ENCODE peak calls at places on chromosome 15, in nine cellular contexts. D is astrocyte; G is endothelial cell of umbilical vein; Z is CD8-positive, alpha-beta T cell; E is cardiac muscle cell; S is breast epithelium; W is HCT116; Q is DND-41; R is prostate gland. U is an unnamed sample.

GRCh38 chr15:58558777-58559176 is 127.0 kb downstream of the LIPC start:
- DNase-seq in D (no peak), G (no peak), Z (no peak), E (no peak), S (no peak), W (no peak), Q (no peak), R (no peak), U (no peak)

GRCh38 chr15:42483677-42484076 is 7.3 kb downstream of the ZNF106 start:
- DNase-seq in D (no peak), G (no peak), Z (no peak), E (no peak), S (no peak), W (no peak), Q (no peak), R (no peak), U (no peak)

GRCh38 chr15:96355561-96356129 is 25.1 kb downstream of the NR2F2 start:
- DNase-seq in D (no peak), G (peak; percentile 38), Z (no peak), E (no peak), S (no peak), W (no peak), Q (no peak), R (no peak), U (no peak)

GRCh38 chr15:20341901-20342605 is 199.5 kb downstream of the GOLGA6L6 start:
- DNase-seq in D (no peak), G (peak; percentile 3), Z (no peak), E (peak; percentile 20), S (peak; percentile 86), W (no peak), Q (peak; percentile 16), R (peak; percentile 57), U (no peak)

GRCh38 chr15:85689729-85690128 is 105.0 kb downstream of the KLHL25 start:
- DNase-seq in D (peak; percentile 64), G (peak; percentile 85), Z (peak; percentile 53), E (peak; percentile 82), S (no peak), W (no peak), Q (peak; percentile 80), R (peak; percentile 40), U (no peak)

GRCh38 chr15:89399390-89400120 is 64.9 kb upstream of the POLG start:
- DNase-seq in D (no peak), G (no peak), Z (no peak), E (no peak), S (no peak), W (no peak), Q (no peak), R (no peak), U (peak; percentile 27)

GRCh38 chr15:83283813-83284562 is 476 bp downstream of the BNC1 start:
- DNase-seq in D (no peak), G (peak; percentile 42), Z (no peak), E (peak; percentile 47), S (no peak), W (no peak), Q (no peak), R (no peak), U (no peak)

GRCh38 chr15:42070276-42070965 is 23.9 kb downstream of the PLA2G4D start:
- DNase-seq in D (no peak), G (no peak), Z (no peak), E (no peak), S (no peak), W (no peak), Q (no peak), R (no peak), U (no peak)

GRCh38 chr15:81008312-81008711 is 7.6 kb downstream of the TLNRD1 start:
- DNase-seq in D (no peak), G (no peak), Z (no peak), E (no peak), S (no peak), W (no peak), Q (no peak), R (no peak), U (no peak)

GRCh38 chr15:64931381-64931780 is 19.7 kb downstream of the ANKDD1A start:
- DNase-seq in D (no peak), G (no peak), Z (no peak), E (no peak), S (no peak), W (no peak), Q (no peak), R (no peak), U (no peak)

GRCh38 chr15:62071711-62072308 is 5.0 kb downstream of the C2CD4A start:
- DNase-seq in D (no peak), G (peak; percentile 63), Z (no peak), E (peak; percentile 69), S (no peak), W (no peak), Q (no peak), R (no peak), U (no peak)

GRCh38 chr15:94126999-94127398 is 104.4 kb upstream of the MCTP2 start:
- DNase-seq in D (no peak), G (no peak), Z (no peak), E (no peak), S (no peak), W (no peak), Q (no peak), R (no peak), U (no peak)

GRCh38 chr15:67823371-67824156 is 1.7 kb upstream of the SKOR1 start:
- DNase-seq in D (no peak), G (no peak), Z (no peak), E (no peak), S (no peak), W (no peak), Q (peak; percentile 19), R (no peak), U (no peak)

GRCh38 chr15:85671156-85671555 is 123.6 kb downstream of the KLHL25 start:
- DNase-seq in D (no peak), G (no peak), Z (no peak), E (no peak), S (no peak), W (no peak), Q (no peak), R (no peak), U (no peak)

GRCh38 chr15:89377842-89378698 is 43.4 kb upstream of the POLG start:
- DNase-seq in D (no peak), G (no peak), Z (no peak), E (no peak), S (peak; percentile 82), W (no peak), Q (no peak), R (peak; percentile 69), U (no peak)

GRCh38 chr15:51051776-51052175 is 42.9 kb downstream of the TNFAIP8L3 start:
- DNase-seq in D (peak; percentile 15), G (no peak), Z (no peak), E (peak; percentile 59), S (peak; percentile 67), W (no peak), Q (no peak), R (peak; percentile 48), U (peak; percentile 27)

GRCh38 chr15:83305696-83306291 is 21.3 kb upstream of the BNC1 start:
- DNase-seq in D (peak; percentile 70), G (no peak), Z (no peak), E (peak; percentile 37), S (no peak), W (no peak), Q (no peak), R (peak; percentile 34), U (no peak)

GRCh38 chr15:96495386-96495785 is 164.9 kb downstream of the NR2F2 start:
- DNase-seq in D (no peak), G (no peak), Z (no peak), E (no peak), S (no peak), W (no peak), Q (no peak), R (no peak), U (no peak)

GRCh38 chr15:57529748-57530147 is 62.0 kb upstream of the MYZAP start:
- DNase-seq in D (no peak), G (no peak), Z (no peak), E (no peak), S (no peak), W (no peak), Q (no peak), R (no peak), U (no peak)
- H3K9me3 ChIP-seq in D (no peaks in the 10 kb centered on the region), G (no peaks in the 10 kb centered on the region), Z (no peaks in the 10 kb centered on the region), E (no peaks in the 10 kb centered on the region), S (no peaks in the 10 kb centered on the region), W (no peaks in the 10 kb centered on the region), Q (no peaks in the 10 kb centered on the region), R (no peaks in the 10 kb centered on the region), U (no peaks in the 10 kb centered on the region)

DNA sequence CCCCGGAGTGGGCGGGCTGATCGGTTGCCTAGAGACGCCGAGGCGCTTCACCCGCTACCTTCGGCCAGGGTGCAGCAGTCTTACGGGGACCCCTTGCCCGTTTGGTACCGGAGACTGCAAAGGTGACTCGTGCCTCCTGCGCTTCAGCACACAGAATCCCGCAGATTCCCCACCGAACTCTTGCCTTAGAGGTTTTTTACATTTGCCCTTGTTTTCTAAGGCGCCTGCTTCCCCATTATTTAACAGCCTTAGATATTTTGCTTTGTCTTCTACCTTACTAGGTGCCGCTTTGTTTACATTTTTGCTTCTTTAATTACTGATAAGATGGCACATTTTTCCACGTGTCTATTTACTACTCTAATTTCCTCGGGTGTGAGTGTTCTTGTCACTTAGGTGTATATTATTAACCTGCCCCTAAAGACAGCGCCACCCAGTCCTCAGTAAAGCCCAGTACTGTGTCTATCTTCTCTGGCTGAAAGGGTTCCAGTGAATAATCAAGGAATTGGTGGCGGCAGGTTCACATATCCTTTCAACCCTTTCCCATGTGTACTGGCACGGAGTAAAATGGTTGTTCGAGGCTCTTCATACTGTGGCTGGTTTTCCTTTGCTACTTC is 563 bp upstream of the CEP152 start:
- DNase-seq in D (no peak), G (no peak), Z (no peak), E (peak; percentile 4), S (no peak), W (no peak), Q (no peak), R (no peak), U (peak; percentile 32)
- TF ChIP-seq CTCF in D (no peak), G (no peak), Z (no peak), E (peak; percentile 8), S (no peak), W (no peak), Q (peak; percentile 7), R (no peak), U (no peak)

DNA sequence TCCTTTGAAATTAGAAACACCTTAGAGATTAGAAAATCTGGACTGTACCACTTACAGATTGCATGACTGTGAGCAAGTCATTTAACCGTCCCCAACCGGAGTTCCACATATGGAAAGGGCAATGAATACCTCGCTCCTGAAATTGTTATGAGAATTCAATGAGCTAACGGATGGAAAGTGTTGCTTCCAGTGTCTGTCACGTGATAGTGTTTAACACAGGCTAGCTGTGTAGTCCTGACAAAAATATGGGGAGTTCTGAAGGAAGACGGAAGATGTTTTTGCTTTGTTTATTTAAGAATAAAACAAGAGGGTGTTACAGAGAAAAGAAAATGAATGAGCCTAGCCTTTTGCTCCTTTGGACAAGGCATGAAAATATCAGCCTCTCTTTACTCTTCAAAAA is 150.7 kb upstream of the SEMA6D start:
- DNase-seq in D (no peak), G (no peak), Z (no peak), E (no peak), S (no peak), W (no peak), Q (no peak), R (no peak), U (no peak)
- H3K9me3 ChIP-seq in D (no peaks in the 10 kb centered on the region), G (no peaks in the 10 kb centered on the region), Z (no peaks in the 10 kb centered on the region), E (no peaks in the 10 kb centered on the region), S (no peaks in the 10 kb centered on the region), W (peaks cover 33% of the 10 kb centered on the region), Q (no peaks in the 10 kb centered on the region), R (no peaks in the 10 kb centered on the region), U (no peaks in the 10 kb centered on the region)

DNA sequence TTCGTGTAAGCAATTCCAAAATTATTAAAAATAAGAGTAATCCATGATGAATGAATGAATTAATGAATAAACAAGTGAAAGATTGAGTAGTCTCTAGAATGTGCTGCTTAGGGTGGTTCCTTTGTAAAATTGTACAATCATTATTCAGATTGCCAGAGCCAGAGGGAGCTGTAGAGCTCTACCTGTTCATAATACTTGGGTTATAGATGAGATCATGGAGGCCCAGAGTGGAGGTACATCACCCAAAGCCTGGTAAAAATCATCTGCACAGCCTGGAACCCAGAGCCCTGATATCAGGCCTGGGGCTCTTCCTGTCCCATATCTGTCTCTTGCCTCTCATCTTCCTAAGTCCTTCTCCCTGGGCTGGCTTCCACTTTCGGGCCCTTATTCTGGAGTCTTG is 297.2 kb downstream of the RPLP1 start:
- DNase-seq in D (no peak), G (peak; percentile 16), Z (no peak), E (no peak), S (no peak), W (peak; percentile 13), Q (no peak), R (no peak), U (no peak)
- TF ChIP-seq CTCF in D (no peak), G (peak; percentile 9), Z (peak; percentile 15), E (peak; percentile 26), S (no peak), W (peak; percentile 27), Q (peak; percentile 36), R (no peak), U (peak; percentile 26)

U was measured in colonic mucosa.